ENCODE peak calls at places on chromosomes 13 and 19, in ten cellular contexts. K is HAP-1, Z is neural progenitor cell, E is AG04449, H is tibial artery, G is left lung, Q is mucosa of descending colon, M is colonic mucosa, T is cardiac muscle cell, X is transverse colon. R is an unnamed sample.

GRCh38 chr13:102651892-102652291 is 43.0 kb downstream of the METTL21C start:
- DNase-seq in G (no peak), T (peak), K (peak), Q (no peak), Z (no peak), X (no peak), E (no peak), H (peak), M (no peak), R (no peak)

GRCh38 chr13:48333976-48334375 is 30.4 kb downstream of the RB1 start:
- DNase-seq in T (peak), K (no peak), Q (no peak), Z (no peak), E (no peak), G (no peak), H (no peak), M (no peak), X (no peak), R (no peak)

GRCh38 chr13:36706755-36707154 is 32.9 kb downstream of the SERTM1 start:
- DNase-seq in K (no peak), M (no peak), Z (no peak), T (peak), Q (no peak), H (no peak), E (peak), X (no peak), G (no peak), R (no peak)

GRCh38 chr19:38134538-38135149 is 89.4 kb downstream of the DPF1 start:
- DNase-seq in H (no peak), K (peak), T (peak), Z (peak), Q (peak), X (peak), E (no peak), M (peak), G (no peak), R (no peak)

GRCh38 chr13:98035373-98035772 is 81.9 kb downstream of the IPO5 start:
- DNase-seq in K (no peak), T (no peak), H (no peak), Q (no peak), X (no peak), M (no peak), E (no peak), Z (no peak), G (no peak), R (no peak)

GRCh38 chr13:51519839-51520238 is 64.4 kb upstream of the WDFY2 start:
- DNase-seq in M (no peak), E (no peak), T (peak), Q (no peak), G (no peak), H (no peak), K (no peak), X (no peak), Z (no peak), R (no peak)

GRCh38 chr13:106418556-106418955 is 116.9 kb downstream of the EFNB2 start:
- DNase-seq in E (peak), Q (no peak), X (no peak), K (no peak), H (no peak), Z (no peak), T (no peak), G (no peak), M (no peak), R (no peak)

GRCh38 chr19:42207767-42208259 is 9.7 kb downstream of the DEDD2 start:
- DNase-seq in H (no peak), K (no peak), X (no peak), Q (no peak), M (no peak), E (peak), Z (no peak), G (peak), T (peak), R (no peak)

GRCh38 chr13:28579334-28579733 is 79.6 kb upstream of the POMP start:
- DNase-seq in G (no peak), T (no peak), M (no peak), H (no peak), E (no peak), X (no peak), K (no peak), Q (no peak), Z (peak), R (no peak)

GRCh38 chr13:100176781-100177389 is 88.0 kb downstream of the PCCA start:
- DNase-seq in Z (peak), E (no peak), M (no peak), X (no peak), T (peak), K (peak), H (no peak), G (no peak), Q (no peak), R (no peak)

GRCh38 chr19:28169168-28169862 is 1043.6 kb downstream of the UQCRFS1 start:
- DNase-seq in K (no peak), Z (peak), Q (no peak), E (no peak), M (no peak), G (no peak), T (no peak), H (no peak), X (no peak), R (no peak)

GRCh38 chr13:50016421-50016820 is 1.2 kb downstream of the KCNRG start:
- DNase-seq in M (no peak), Q (no peak), K (no peak), H (no peak), E (peak), X (no peak), G (no peak), Z (no peak), T (peak), R (no peak)

GRCh38 chr19:47511681-47512080 is 3.2 kb downstream of the NAPA start:
- DNase-seq in K (no peak), M (no peak), Z (no peak), Q (no peak), G (peak), H (no peak), X (no peak), E (no peak), T (peak), R (no peak)

GRCh38 chr19:1811472-1811894 is 593 bp downstream of the ATP8B3 start:
- DNase-seq in M (peak), G (peak), H (peak), Z (no peak), K (peak), Q (peak), E (no peak), T (peak), X (peak), R (no peak)

GRCh38 chr19:53463263-53463662 is 4.3 kb upstream of the ZNF813 start:
- DNase-seq in M (peak), X (peak), H (no peak), G (no peak), K (peak), Q (peak), T (no peak), Z (peak), E (no peak), R (peak)

GRCh38 chr13:97285221-97285955 is 63.3 kb downstream of the MBNL2 start:
- DNase-seq in M (no peak), X (no peak), E (no peak), K (no peak), Q (no peak), H (no peak), T (no peak), Z (no peak), G (no peak), R (no peak)

GRCh38 chr19:1690570-1691307 is 38.3 kb upstream of the TCF3 start:
- DNase-seq in H (no peak), X (peak), T (peak), K (peak), E (no peak), M (peak), Z (peak), Q (peak), G (no peak), R (peak)

GRCh38 chr19:6736917-6737283 is 480 bp downstream of the GPR108 start:
- DNase-seq in E (no peak), X (no peak), Q (no peak), Z (no peak), T (no peak), H (no peak), G (no peak), K (no peak), M (no peak), R (no peak)

GRCh38 chr13:34076943-34077703 is 259.2 kb downstream of the RFC3 start:
- DNase-seq in X (no peak), G (no peak), E (peak), K (no peak), Z (peak), Q (no peak), M (no peak), T (peak), H (no peak), R (no peak)

GRCh38 chr19:801861-802496 is 4.7 kb downstream of the PTBP1 start:
- DNase-seq in Q (no peak), E (no peak), M (no peak), K (no peak), X (no peak), Z (no peak), H (no peak), G (peak), T (peak), R (no peak)

GRCh38 chr13:108120332-108120731 is 95.0 kb downstream of the LIG4 start:
- DNase-seq in Q (no peak), G (no peak), M (no peak), X (no peak), K (peak), Z (no peak), H (no peak), T (no peak), E (no peak), R (no peak)

GRCh38 chr19:31450696-31451095 is 101.5 kb upstream of the TSHZ3 start:
- DNase-seq in T (no peak), G (no peak), M (no peak), E (no peak), H (no peak), X (no peak), Z (no peak), K (no peak), Q (no peak), R (no peak)

GRCh38 chr13:33479066-33479465 is 193.5 kb upstream of the STARD13 start:
- DNase-seq in H (no peak), Q (no peak), E (no peak), X (no peak), K (no peak), M (no peak), G (no peak), T (no peak), Z (no peak), R (no peak)

GRCh38 chr13:28533441-28534166 is 38.7 kb upstream of the FLT1 start:
- DNase-seq in M (no peak), T (no peak), E (no peak), G (no peak), Z (no peak), Q (no peak), X (no peak), K (no peak), H (no peak), R (no peak)

GRCh38 chr13:45817833-45818232 is 33.7 kb downstream of the SIAH3 start:
- DNase-seq in Z (no peak), H (no peak), G (no peak), K (no peak), T (peak), E (no peak), M (no peak), X (no peak), Q (no peak), R (no peak)

GRCh38 chr19:14821958-14822357 is 13.0 kb downstream of the OR7A5 start:
- DNase-seq in T (peak), H (no peak), Q (no peak), X (no peak), K (no peak), G (no peak), M (no peak), E (no peak), Z (no peak), R (no peak)

GRCh38 chr13:102708991-102709390 is 14.1 kb upstream of the METTL21C start:
- DNase-seq in Q (no peak), G (no peak), H (no peak), Z (no peak), K (no peak), M (no peak), X (no peak), T (no peak), E (no peak), R (no peak)

GRCh38 chr19:2282062-2282861 is at the start of gene PEAK3:
- DNase-seq in G (peak), Z (peak), H (peak), K (peak), E (no peak), X (peak), Q (peak), M (peak), T (peak), R (no peak)

GRCh38 chr13:22848539-22849052 is 332.2 kb upstream of the SGCG start:
- DNase-seq in X (no peak), H (no peak), G (no peak), K (no peak), Q (peak), E (no peak), M (peak), Z (peak), T (no peak), R (peak)

GRCh38 chr13:43356566-43356965 is 333.2 kb downstream of the DNAJC15 start:
- DNase-seq in K (no peak), T (no peak), Q (no peak), G (no peak), M (no peak), H (no peak), E (no peak), Z (no peak), X (no peak), R (no peak)
- H3K4me3 ChIP-seq in K (no peak), T (no peak), Q (no peak), G (no peak), M (no peak), H (no peak), E (no peak), Z (no peak), X (no peak), R (no peak)

DNA sequence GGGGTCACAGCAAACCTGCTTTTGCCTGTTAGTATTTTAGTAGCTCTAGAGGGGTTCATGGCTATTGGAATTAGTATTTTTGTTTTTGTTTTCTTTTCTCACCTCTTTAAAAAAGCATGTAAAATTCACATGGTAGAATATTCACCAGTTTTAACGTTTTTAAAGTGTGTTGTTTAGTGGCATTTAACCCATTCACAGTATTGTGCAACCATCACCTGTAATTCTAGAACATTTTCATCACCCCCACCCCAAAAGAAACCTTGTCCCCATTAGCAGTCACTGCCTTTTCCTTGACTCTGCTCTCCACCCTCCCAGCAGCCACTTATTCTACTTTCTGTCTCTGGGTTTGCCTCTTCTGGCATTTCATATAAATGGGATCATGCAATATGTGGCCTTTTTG is 39.8 kb downstream of the GATAD2A start:
- DNase-seq in X (no peak), Z (no peak), M (no peak), K (no peak), Q (no peak), T (no peak), H (no peak), E (no peak), G (no peak), R (no peak)
- H3K4me3 ChIP-seq in X (no peak), Z (no peak), M (no peak), K (no peak), Q (no peak), T (no peak), H (no peak), E (no peak), G (no peak), R (no peak)

GRCh38 chr19:18788782-18789421 is 2.2 kb downstream of the COMP start:
- DNase-seq in H (no peak), Z (no peak), G (no peak), K (no peak), Q (no peak), E (no peak), T (no peak), M (no peak), X (no peak), R (no peak)
- H3K4me3 ChIP-seq in H (peak), Z (no peak), G (no peak), K (no peak), Q (no peak), E (no peak), T (no peak), M (no peak), X (no peak), R (peak)

DNA sequence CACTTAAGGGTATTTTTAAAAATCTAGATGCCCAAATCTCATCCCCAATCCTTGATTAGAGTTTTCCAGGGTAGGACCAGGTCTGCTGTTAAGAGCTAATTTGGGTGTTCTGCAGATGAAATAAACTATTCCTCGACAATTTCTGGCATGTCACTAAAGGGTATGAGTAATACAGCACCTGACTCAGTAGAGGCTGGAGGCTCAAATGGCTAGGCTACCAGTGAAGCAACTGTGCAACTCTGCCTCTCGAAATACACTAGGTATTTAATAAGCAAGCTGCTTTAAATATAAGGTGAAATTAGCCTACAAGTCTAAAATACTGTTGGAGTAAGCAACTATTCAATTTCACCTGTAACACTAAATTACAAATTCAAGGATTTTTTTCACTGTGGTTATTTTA is 1.5 kb downstream of the RNF6 start:
- DNase-seq in Z (no peak), T (peak), X (no peak), Q (no peak), M (no peak), G (no peak), H (no peak), E (no peak), K (no peak), R (no peak)
- H3K4me3 ChIP-seq in Z (peak), T (peak), X (peak), Q (no peak), M (peak), G (peak), H (peak), E (peak), K (peak), R (no peak)

GRCh38 chr19:55160986-55161365 is 3.4 kb upstream of the TNNI3 start:
- DNase-seq in H (no peak), Z (no peak), E (no peak), M (no peak), G (peak), X (no peak), Q (no peak), T (no peak), K (no peak), R (no peak)
- H3K4me3 ChIP-seq in H (no peak), Z (no peak), E (no peak), M (no peak), G (no peak), X (no peak), Q (no peak), T (no peak), K (no peak), R (peak)

R was measured in iPS DF 6.9.